ENCODE peak calls at places on chromosomes 12 and 14, in nine cellular contexts. K is lower leg skin, M is mucosa of descending colon, D is cardiac fibroblast, R is thoracic aorta, P is choroid plexus epithelial cell, E is tibial artery, O is NB4, W is GM23338. V is an unnamed sample.

GRCh38 chr14:57732886-57733285 is 133.0 kb downstream of the SLC35F4 start:
- DNase-seq in E (no peak), K (no peak), M (no peak), P (peak), R (no peak), W (no peak), D (peak), O (no peak), V (peak)

GRCh38 chr12:91109148-91109564 is 2.1 kb downstream of the LUM start:
- DNase-seq in E (peak), P (peak), R (no peak), K (peak), M (peak), D (peak), O (peak), W (peak), V (no peak)

GRCh38 chr14:92368001-92368400 is 45.0 kb downstream of the SLC24A4 start:
- DNase-seq in M (no peak), K (no peak), R (no peak), D (no peak), W (no peak), P (no peak), E (no peak), O (no peak), V (no peak)

GRCh38 chr12:39309516-39309915 is 133.4 kb downstream of the KIF21A start:
- DNase-seq in R (no peak), E (no peak), W (no peak), M (no peak), O (no peak), K (no peak), D (no peak), P (no peak), V (no peak)

GRCh38 chr14:22801716-22802115 is 13.5 kb downstream of the SLC7A7 start:
- DNase-seq in R (no peak), M (no peak), K (no peak), O (no peak), E (no peak), D (no peak), P (no peak), W (no peak), V (no peak)

GRCh38 chr14:66758031-66758613 is 250.2 kb downstream of the GPHN start:
- DNase-seq in E (no peak), K (no peak), O (no peak), R (no peak), M (no peak), W (peak), D (no peak), P (no peak), V (no peak)

GRCh38 chr12:106205208-106206069 is 42.4 kb downstream of the CKAP4 start:
- DNase-seq in E (no peak), O (peak), P (no peak), W (peak), K (no peak), R (no peak), M (no peak), D (no peak), V (no peak)

GRCh38 chr12:93624595-93625294 is 52.3 kb downstream of the SOCS2 start:
- DNase-seq in W (no peak), M (no peak), D (peak), O (no peak), R (no peak), P (peak), E (no peak), K (no peak), V (peak)

GRCh38 chr12:30823140-30823669 is 68.5 kb upstream of the CAPRIN2 start:
- DNase-seq in D (peak), R (no peak), O (peak), E (no peak), K (peak), P (no peak), W (peak), M (peak), V (no peak)

GRCh38 chr12:99054601-99055128 is 409.6 kb downstream of the APAF1 start:
- DNase-seq in P (no peak), R (no peak), M (no peak), W (no peak), D (no peak), K (no peak), E (no peak), O (no peak), V (no peak)

GRCh38 chr14:73491256-73491976 is 683 bp downstream of the RIOX1 start:
- DNase-seq in W (peak), P (peak), K (peak), D (peak), M (peak), O (peak), R (peak), E (peak), V (no peak)

GRCh38 chr12:89777685-89778379 is 69.2 kb upstream of the ATP2B1 start:
- DNase-seq in E (no peak), W (no peak), O (no peak), D (no peak), K (no peak), M (no peak), R (no peak), P (no peak), V (no peak)

GRCh38 chr14:96264200-96264553 is 8.2 kb downstream of the BDKRB1 start:
- DNase-seq in D (no peak), M (no peak), K (peak), O (no peak), R (no peak), P (no peak), E (no peak), W (no peak), V (no peak)
- H3K4me3 ChIP-seq in D (no peak), M (no peak), K (no peak), O (no peak), R (no peak), P (no peak), E (no peak), W (no peak), V (no peak)

GRCh38 chr14:103998027-103998426 is 55.7 kb upstream of the RD3L start:
- DNase-seq in R (no peak), K (no peak), E (no peak), M (no peak), W (no peak), P (no peak), D (no peak), O (no peak), V (no peak)

GRCh38 chr14:103997391-103997790 is 55.1 kb upstream of the RD3L start:
- DNase-seq in P (no peak), E (no peak), K (no peak), R (no peak), D (no peak), M (no peak), O (no peak), W (no peak), V (no peak)

GRCh38 chr14:104003616-104004015 is 61.3 kb upstream of the RD3L start:
- DNase-seq in P (no peak), M (no peak), W (no peak), E (no peak), K (no peak), R (no peak), D (no peak), O (no peak), V (no peak)

GRCh38 chr14:103999795-104000440 is 57.6 kb upstream of the RD3L start:
- DNase-seq in D (no peak), E (no peak), W (no peak), R (no peak), K (no peak), P (no peak), O (no peak), M (no peak), V (no peak)

DNA sequence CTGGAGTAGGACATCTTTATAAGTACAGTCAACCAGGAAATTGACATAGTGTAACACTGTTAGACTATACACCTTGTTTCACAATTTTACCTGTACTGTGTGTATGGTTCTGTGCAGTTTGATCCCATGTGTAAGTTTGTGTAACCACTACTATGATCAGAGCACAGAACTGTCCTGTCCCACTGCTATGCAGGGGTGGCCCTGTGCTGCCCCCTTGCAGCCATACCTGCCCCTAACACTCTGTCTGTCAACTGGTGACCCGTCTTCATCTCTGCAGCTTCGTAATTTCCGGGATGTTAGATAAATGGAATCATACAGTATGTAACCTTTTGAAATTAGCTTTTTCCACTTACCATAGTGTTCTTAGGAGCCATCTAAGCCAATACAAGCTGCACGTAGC is 58.7 kb upstream of the RD3L start:
- DNase-seq in D (no peak), O (peak), M (no peak), K (no peak), P (no peak), E (no peak), W (peak), R (no peak), V (no peak)
- TF ChIP-seq CTCF in D (no peak), O (peak), M (no peak), K (no peak), P (peak), E (no peak), W (peak), R (no peak), V (no peak)

GRCh38 chr12:2267624-2268477 is 215.1 kb downstream of the CACNA1C start:
- DNase-seq in W (peak), D (peak), O (no peak), P (no peak), E (peak), R (peak), K (peak), M (no peak), V (no peak)
- H3K4me3 ChIP-seq in W (no peak), D (no peak), O (no peak), P (no peak), E (no peak), R (peak), K (no peak), M (no peak), V (no peak)

GRCh38 chr14:106826833-106827369 is 1300.5 kb downstream of the TMEM121 start:
- DNase-seq in M (no peak), D (no peak), O (no peak), W (no peak), R (no peak), P (no peak), E (no peak), K (no peak), V (no peak)

GRCh38 chr14:106831322-106831720 is 1304.9 kb downstream of the TMEM121 start:
- DNase-seq in E (no peak), P (peak), K (peak), R (no peak), O (peak), W (peak), M (peak), D (peak), V (no peak)
- TF ChIP-seq CTCF in E (no peak), P (peak), K (no peak), R (no peak), O (peak), W (peak), M (no peak), D (peak), V (no peak)

GRCh38 chr12:29223431-29223830 is 74.4 kb downstream of the FAR2 start:
- DNase-seq in E (no peak), K (no peak), W (no peak), R (no peak), M (no peak), O (peak), P (no peak), D (no peak), V (no peak)

GRCh38 chr12:29223936-29224921 is 75.2 kb downstream of the FAR2 start:
- DNase-seq in M (no peak), E (no peak), P (peak), D (peak), R (no peak), W (no peak), K (no peak), O (no peak), V (no peak)

GRCh38 chr12:29222200-29222599 is 73.1 kb downstream of the FAR2 start:
- DNase-seq in W (no peak), D (no peak), P (no peak), E (no peak), O (no peak), R (no peak), K (no peak), M (no peak), V (no peak)

GRCh38 chr12:29216797-29217583 is 67.9 kb downstream of the FAR2 start:
- DNase-seq in M (no peak), O (peak), E (no peak), R (no peak), D (peak), P (peak), W (no peak), K (no peak), V (no peak)

DNA sequence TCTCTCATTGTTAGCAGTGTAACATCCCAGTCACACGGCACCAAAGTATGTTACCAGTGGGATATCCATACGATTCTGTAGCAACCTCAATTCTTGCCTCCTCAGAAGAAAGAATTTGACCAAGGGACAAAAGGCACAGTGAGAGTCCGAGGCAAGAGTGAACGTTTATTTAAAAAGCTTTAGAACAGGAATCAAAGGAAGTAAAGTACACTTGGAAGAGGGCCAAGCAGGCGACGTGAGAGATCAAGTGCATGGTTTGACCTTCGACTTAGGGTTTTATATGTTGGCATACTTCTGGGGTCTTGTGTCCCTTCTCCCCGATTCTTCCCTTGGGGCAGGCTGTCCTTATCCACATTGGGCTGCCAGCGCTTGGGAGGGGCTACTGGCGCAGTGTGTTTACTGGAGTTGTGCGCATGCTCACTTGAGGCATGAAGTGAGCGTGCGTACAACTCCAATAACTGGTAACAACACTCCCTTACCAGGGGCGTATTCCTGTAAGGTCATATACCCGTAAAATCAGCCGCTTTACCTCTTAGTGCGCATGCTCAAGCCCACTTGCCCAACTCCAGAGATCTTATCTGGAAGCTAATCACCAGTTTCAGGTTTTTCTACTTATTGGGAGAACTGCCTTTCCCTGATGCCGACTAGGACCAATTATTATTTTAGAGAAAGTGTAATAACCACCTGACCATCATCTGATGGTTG is 71.7 kb downstream of the FAR2 start:
- DNase-seq in R (no peak), W (no peak), M (no peak), E (no peak), D (no peak), P (no peak), K (no peak), O (no peak), V (no peak)
- H3K4me3 ChIP-seq in R (no peak), W (no peak), M (no peak), E (no peak), D (no peak), P (no peak), K (no peak), O (no peak), V (no peak)

GRCh38 chr14:69715725-69716482 is 51.0 kb upstream of the SRSF5 start:
- DNase-seq in K (peak), W (no peak), R (peak), M (peak), O (no peak), E (peak), P (peak), D (peak), V (peak)
- TF ChIP-seq CTCF in K (no peak), W (no peak), R (no peak), M (no peak), O (no peak), E (no peak), P (no peak), D (no peak), V (no peak)

V was measured in astrocyte of the cerebellum.